ENCODE peak calls at places on chromosomes 12 and 14, in five cellular contexts. Q, R, I, F and E are unnamed samples.

GRCh38 chr12:51449569-51450246 is 25.1 kb downstream of the SLC4A8 start:
- DNase-seq in F (no peak), R (peak), I (peak), Q (no peak), E (no peak)

GRCh38 chr12:119410396-119410795 is 75.9 kb downstream of the CCDC60 start:
- DNase-seq in R (no peak), F (no peak), Q (no peak), I (no peak), E (no peak)

GRCh38 chr14:50047274-50047676 is 69.1 kb downstream of the VCPKMT start:
- DNase-seq in F (no peak), I (peak), R (no peak), Q (no peak), E (no peak)

GRCh38 chr12:4353785-4354208 is 25.7 kb downstream of the FGF23 start:
- DNase-seq in I (no peak), R (no peak), F (no peak), Q (no peak), E (peak)

GRCh38 chr12:59179231-59179630 is 258.9 kb upstream of the LRIG3 start:
- DNase-seq in Q (no peak), I (no peak), R (peak), F (no peak), E (no peak)

GRCh38 chr12:113860950-113861349 is 105.2 kb downstream of the RBM19 start:
- DNase-seq in F (no peak), Q (no peak), R (peak), I (peak), E (no peak)

GRCh38 chr12:116651089-116651488 is 86.8 kb downstream of the SPRING1 start:
- DNase-seq in Q (no peak), F (no peak), R (no peak), I (no peak), E (peak)

GRCh38 chr12:121060149-121061001 is 21.3 kb upstream of the OASL start:
- DNase-seq in I (no peak), F (peak), Q (peak), R (peak), E (peak)

GRCh38 chr12:122836027-122836921 is 1.0 kb downstream of the HIP1R start:
- DNase-seq in R (no peak), Q (no peak), I (peak), F (peak), E (peak)

GRCh38 chr14:92565040-92565717 is 51.6 kb downstream of the RIN3 start:
- DNase-seq in R (peak), Q (no peak), F (no peak), I (peak), E (no peak)

GRCh38 chr14:88326352-88327103 is 3.5 kb upstream of the KCNK10 start:
- DNase-seq in R (no peak), Q (no peak), I (no peak), F (no peak), E (no peak)

GRCh38 chr12:29562167-29562776 is 64.8 kb upstream of the OVCH1 start:
- DNase-seq in I (no peak), R (peak), F (no peak), Q (no peak), E (no peak)

GRCh38 chr12:71599213-71599612 is 64.4 kb downstream of the ZFC3H1 start:
- DNase-seq in I (no peak), Q (no peak), F (no peak), R (no peak), E (no peak)

GRCh38 chr14:77590845-77591506 is 25.5 kb downstream of the SPTLC2 start:
- DNase-seq in Q (no peak), F (no peak), R (no peak), I (peak), E (no peak)

GRCh38 chr14:67239582-67239981 is 1.7 kb upstream of the PALS1 start:
- DNase-seq in R (no peak), F (no peak), Q (no peak), I (no peak), E (no peak)

GRCh38 chr12:63845726-63846125 is 1.2 kb downstream of the SRGAP1 start:
- DNase-seq in F (no peak), Q (no peak), I (peak), R (peak), E (no peak)

GRCh38 chr12:948238-948637 is 1.3 kb downstream of the RAD52 start:
- DNase-seq in F (no peak), Q (no peak), I (peak), R (no peak), E (no peak)

GRCh38 chr12:115322275-115322674 is 638.3 kb upstream of the TBX3 start:
- DNase-seq in R (peak), F (no peak), Q (no peak), I (no peak), E (no peak)

DNA sequence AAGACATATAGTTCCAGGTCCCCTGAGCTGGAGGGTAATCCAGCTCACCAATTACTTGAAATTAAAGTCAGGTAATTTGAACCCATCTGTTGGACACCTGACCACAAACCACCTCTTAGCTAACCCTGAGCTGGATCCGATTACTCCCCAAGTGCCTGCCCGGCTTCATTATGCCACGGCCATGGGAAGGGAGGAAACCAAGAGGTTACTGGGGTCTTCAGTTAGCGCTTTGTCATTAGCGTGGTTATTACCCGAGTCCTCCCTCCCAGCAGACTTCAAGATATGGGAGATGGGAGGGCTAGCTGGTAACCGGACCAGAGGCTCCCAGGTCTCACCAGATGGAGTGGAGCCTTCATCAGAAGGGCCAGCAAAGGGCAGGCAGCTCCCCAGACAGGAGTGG is 1071.4 kb downstream of the BCL11B start:
- DNase-seq in Q (no peak), F (no peak), I (no peak), R (no peak), E (no peak)
- H3K27ac ChIP-seq in Q (no peak), F (no peak), I (no peak), R (no peak), E (peak)

DNA sequence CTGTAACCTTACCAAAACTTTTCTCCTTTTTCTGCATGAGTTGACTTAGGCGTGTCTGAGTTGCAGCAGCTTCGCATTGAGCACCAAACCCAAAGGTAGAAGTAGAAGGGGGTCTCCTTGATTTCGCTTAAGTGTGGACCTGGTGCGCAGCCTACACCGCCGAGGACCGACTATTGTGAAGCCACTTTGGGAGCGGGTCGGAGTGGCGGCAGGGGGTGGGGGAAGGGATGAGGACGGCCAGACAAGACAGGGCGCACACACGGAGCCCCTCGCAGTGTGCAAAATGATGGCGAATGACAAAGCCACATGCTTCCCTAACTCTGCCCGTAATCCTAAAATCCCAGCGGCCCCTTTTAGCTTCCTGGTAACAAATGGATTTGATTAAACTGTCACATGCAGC is 1.1 kb downstream of the LMO3 start:
- DNase-seq in F (no peak), I (no peak), R (no peak), Q (no peak), E (no peak)
- H3K27ac ChIP-seq in F (peak), I (no peak), R (no peak), Q (no peak), E (no peak)

GRCh38 chr12:3157581-3158328 is 80.6 kb downstream of the TSPAN9 start:
- DNase-seq in R (no peak), Q (no peak), I (no peak), F (no peak), E (no peak)

GRCh38 chr12:3152892-3153291 is 75.7 kb downstream of the TSPAN9 start:
- DNase-seq in F (no peak), R (no peak), Q (no peak), I (no peak), E (no peak)

GRCh38 chr12:3158851-3159465 is 81.8 kb downstream of the TSPAN9 start:
- DNase-seq in F (no peak), I (no peak), R (peak), Q (no peak), E (no peak)

GRCh38 chr12:3154006-3154405 is 76.8 kb downstream of the TSPAN9 start:
- DNase-seq in R (no peak), I (no peak), F (no peak), Q (no peak), E (no peak)

DNA sequence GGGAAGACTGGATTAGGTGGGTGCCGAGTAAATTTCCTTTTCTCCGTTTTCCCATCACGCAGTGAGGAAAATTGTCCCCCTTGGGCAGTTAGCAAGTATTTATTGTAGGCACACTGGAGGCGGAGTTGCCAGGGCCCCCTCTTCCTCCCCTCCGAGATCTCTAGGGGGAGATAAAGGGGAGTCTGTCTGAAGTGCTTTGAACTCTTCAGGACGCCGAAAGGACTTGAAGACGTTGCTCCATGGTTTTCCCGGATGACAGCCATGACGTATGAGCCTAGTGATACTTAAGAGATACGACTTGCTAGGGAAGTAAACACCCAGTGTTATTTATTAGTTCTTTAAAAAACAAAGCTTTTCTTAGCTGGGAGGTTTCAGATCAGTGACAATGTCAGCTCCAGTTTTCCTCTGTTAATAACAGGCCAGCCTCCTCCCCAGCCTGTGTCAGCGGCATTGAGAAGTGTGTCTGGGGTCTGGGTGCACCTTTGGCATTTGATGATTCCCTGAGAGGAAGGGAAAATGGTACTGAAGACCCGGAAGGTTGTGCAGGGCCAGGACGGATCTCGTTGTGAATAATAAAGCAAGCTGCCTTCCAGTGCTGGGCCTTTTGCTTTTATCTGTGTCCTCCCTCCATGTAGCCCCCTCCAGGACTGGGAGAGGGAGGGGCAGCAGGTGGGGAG is 78.7 kb downstream of the TSPAN9 start:
- DNase-seq in I (no peak), Q (no peak), F (no peak), R (no peak), E (no peak)
- H3K27ac ChIP-seq in I (no peak), Q (no peak), F (no peak), R (no peak), E (no peak)

DNA sequence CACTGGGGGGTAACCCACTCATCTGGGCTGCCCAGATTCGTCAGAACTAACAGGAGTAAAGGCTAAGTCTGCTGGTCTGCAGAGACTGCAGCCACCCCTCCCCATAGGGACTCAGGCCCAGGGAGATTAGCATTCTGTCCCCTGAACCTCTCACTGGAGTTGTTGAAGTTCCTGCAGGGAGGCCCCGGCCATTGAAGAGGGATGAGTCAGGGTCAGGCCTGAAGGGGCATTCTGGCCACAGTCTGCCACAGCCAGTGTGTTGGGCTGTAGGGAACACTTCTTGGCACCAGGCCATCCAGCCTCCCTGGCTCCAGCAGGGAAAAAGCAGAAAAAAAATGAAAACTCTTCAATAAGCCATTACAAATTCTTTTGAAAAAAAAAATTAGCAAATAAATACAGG is 35.3 kb downstream of the KLRK1 start:
- DNase-seq in R (no peak), Q (no peak), F (no peak), I (no peak), E (no peak)
- H3K27ac ChIP-seq in R (no peak), Q (no peak), F (no peak), I (no peak), E (no peak)

DNA sequence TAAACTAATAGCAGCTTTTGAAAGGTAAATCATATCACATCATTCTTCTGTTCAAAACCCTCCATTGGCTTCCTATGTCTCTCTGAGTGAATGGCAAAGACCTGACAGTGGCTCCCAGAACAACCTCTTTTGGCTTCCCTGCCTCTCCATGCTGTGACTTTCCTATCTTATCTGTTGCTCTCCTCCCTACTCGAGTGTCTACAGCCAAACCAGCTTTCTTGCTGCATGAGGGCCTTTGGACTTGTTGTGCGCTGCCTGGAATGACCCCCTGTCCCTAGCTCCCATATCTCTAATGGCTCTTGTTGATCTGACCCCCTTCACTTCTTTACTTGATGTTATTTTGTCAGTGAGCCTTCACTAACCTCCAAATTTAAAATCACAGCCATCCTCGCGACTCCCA is 2.5 kb downstream of the SYNE2 start:
- DNase-seq in I (no peak), Q (no peak), F (no peak), R (no peak), E (no peak)
- H3K27ac ChIP-seq in I (no peak), Q (no peak), F (no peak), R (no peak), E (no peak)

GRCh38 chr12:79452906-79453305 is 237.9 kb downstream of the PAWR start:
- DNase-seq in R (no peak), F (no peak), I (no peak), Q (no peak), E (no peak)

GRCh38 chr12:79451988-79452387 is 238.8 kb downstream of the PAWR start:
- DNase-seq in Q (peak), R (peak), F (peak), I (peak), E (no peak)

GRCh38 chr12:79454338-79454777 is 236.4 kb downstream of the PAWR start:
- DNase-seq in Q (no peak), I (no peak), F (no peak), R (peak), E (no peak)

GRCh38 chr12:79451365-79451764 is 239.4 kb downstream of the PAWR start:
- DNase-seq in R (no peak), Q (no peak), I (no peak), F (no peak), E (no peak)

GRCh38 chr12:79455314-79455713 is 235.4 kb downstream of the PAWR start:
- DNase-seq in Q (no peak), R (peak), F (no peak), I (no peak), E (no peak)
- H3K27ac ChIP-seq in Q (peak), R (no peak), F (no peak), I (no peak), E (no peak)

DNA sequence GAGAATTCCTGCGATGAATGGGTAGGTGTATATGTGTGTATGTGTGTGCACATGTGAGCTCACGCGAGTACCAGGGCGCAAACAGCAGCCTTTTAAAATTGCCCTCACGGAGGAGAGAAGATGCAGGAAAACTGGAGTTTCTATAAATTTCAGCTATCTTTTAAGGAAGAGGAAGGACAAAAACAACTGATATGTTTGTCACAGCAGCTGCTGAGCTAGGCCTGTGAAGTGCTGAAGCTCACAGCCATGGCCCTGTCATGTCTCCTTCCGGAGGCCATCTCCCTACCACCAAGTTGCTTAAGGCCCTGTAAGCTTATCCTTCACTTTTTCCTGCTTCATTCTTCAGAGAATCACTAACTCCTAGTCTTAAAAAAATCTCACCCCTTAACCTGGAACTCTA is 40.7 kb downstream of the DUSP16 start:
- DNase-seq in Q (no peak), F (no peak), I (no peak), R (no peak), E (no peak)
- H3K27ac ChIP-seq in Q (no peak), F (no peak), I (no peak), R (no peak), E (no peak)

GRCh38 chr12:12527820-12528296 is 34.8 kb downstream of the DUSP16 start:
- DNase-seq in Q (no peak), I (no peak), F (no peak), R (no peak), E (no peak)
- H3K27ac ChIP-seq in Q (no peak), I (no peak), F (no peak), R (no peak), E (no peak)